ENCODE peak calls at places on chromosome 1, in seven cellular contexts. B is colonic mucosa, Q is transverse colon, D is fibroblast of lung, E is Peyer's patch, L is HCT116, Y is tibial artery. V is an unnamed sample.

GRCh38 chr1:245272676-245273075 is 117.9 kb downstream of the KIF26B start:
- DNase-seq in B (no peak), Q (no peak), D (no peak), E (no peak), L (no peak), Y (no peak), V (no peak)

GRCh38 chr1:167424038-167424619 is 94.2 kb downstream of the CD247 start:
- DNase-seq in B (no peak), Q (no peak), D (no peak), E (no peak), L (no peak), Y (no peak), V (peak; percentile 53)

GRCh38 chr1:77218477-77219165 is 609 bp downstream of the PIGK start:
- DNase-seq in B (no peak), Q (no peak), D (peak; percentile 3), E (no peak), L (no peak), Y (no peak), V (peak; percentile 18)

GRCh38 chr1:44786138-44786840 is 1.7 kb downstream of the BEST4 start:
- DNase-seq in B (peak; percentile 77), Q (peak; percentile 84), D (peak; percentile 50), E (peak; percentile 73), L (peak; percentile 45), Y (peak; percentile 83), V (peak; percentile 59)

GRCh38 chr1:36890776-36891175 is 143.5 kb downstream of the GRIK3 start:
- DNase-seq in B (peak; percentile 11), Q (no peak), D (no peak), E (no peak), L (no peak), Y (peak; percentile 38), V (no peak)

GRCh38 chr1:51926171-51926812 is 47.8 kb upstream of the NRDC start:
- DNase-seq in B (no peak), Q (no peak), D (peak; percentile 44), E (no peak), L (no peak), Y (no peak), V (peak; percentile 30)

GRCh38 chr1:192445849-192446489 is 129.2 kb downstream of the RGS21 start:
- DNase-seq in B (peak; percentile 59), Q (peak; percentile 38), D (peak; percentile 74), E (peak; percentile 41), L (peak; percentile 15), Y (no peak), V (no peak)

GRCh38 chr1:241225741-241226140 is 131.3 kb downstream of the RGS7 start:
- DNase-seq in B (no peak), Q (no peak), D (no peak), E (no peak), L (no peak), Y (no peak), V (no peak)

GRCh38 chr1:11227106-11228077 is 35.0 kb downstream of the MTOR start:
- DNase-seq in B (no peak), Q (no peak), D (no peak), E (no peak), L (no peak), Y (no peak), V (no peak)

GRCh38 chr1:113768916-113769598 is 9.8 kb upstream of the PHTF1 start:
- DNase-seq in B (no peak), Q (no peak), D (no peak), E (no peak), L (no peak), Y (no peak), V (no peak)

GRCh38 chr1:104760017-104760416 is 1010.3 kb downstream of the AMY1C start:
- DNase-seq in B (no peak), Q (no peak), D (no peak), E (no peak), L (no peak), Y (no peak), V (no peak)

GRCh38 chr1:218344814-218345672 is at the start of gene TGFB2:
- DNase-seq in B (peak; percentile 31), Q (peak; percentile 21), D (peak; percentile 78), E (peak; percentile 30), L (no peak), Y (peak; percentile 84), V (peak; percentile 82)

GRCh38 chr1:67084765-67085318 is 30.9 kb upstream of the SLC35D1 start:
- DNase-seq in B (no peak), Q (no peak), D (no peak), E (no peak), L (no peak), Y (no peak), V (no peak)
- TF ChIP-seq CTCF in B (no peak), Q (no peak), D (no peak), E (no peak), L (no peak), Y (no peak), V (no peak)

GRCh38 chr1:154467768-154468102 is 34.3 kb upstream of the TDRD10 start:
- DNase-seq in B (no peak), Q (no peak), D (no peak), E (no peak), L (no peak), Y (no peak), V (no peak)

GRCh38 chr1:154466879-154467767 is 34.9 kb upstream of the TDRD10 start:
- DNase-seq in B (no peak), Q (no peak), D (no peak), E (no peak), L (no peak), Y (peak; percentile 38), V (no peak)

GRCh38 chr1:154468480-154469240 is 33.4 kb upstream of the TDRD10 start:
- DNase-seq in B (no peak), Q (no peak), D (no peak), E (no peak), L (no peak), Y (peak; percentile 21), V (no peak)

GRCh38 chr1:154465621-154466020 is 36.4 kb upstream of the TDRD10 start:
- DNase-seq in B (no peak), Q (no peak), D (no peak), E (no peak), L (no peak), Y (peak; percentile 57), V (no peak)

DNA sequence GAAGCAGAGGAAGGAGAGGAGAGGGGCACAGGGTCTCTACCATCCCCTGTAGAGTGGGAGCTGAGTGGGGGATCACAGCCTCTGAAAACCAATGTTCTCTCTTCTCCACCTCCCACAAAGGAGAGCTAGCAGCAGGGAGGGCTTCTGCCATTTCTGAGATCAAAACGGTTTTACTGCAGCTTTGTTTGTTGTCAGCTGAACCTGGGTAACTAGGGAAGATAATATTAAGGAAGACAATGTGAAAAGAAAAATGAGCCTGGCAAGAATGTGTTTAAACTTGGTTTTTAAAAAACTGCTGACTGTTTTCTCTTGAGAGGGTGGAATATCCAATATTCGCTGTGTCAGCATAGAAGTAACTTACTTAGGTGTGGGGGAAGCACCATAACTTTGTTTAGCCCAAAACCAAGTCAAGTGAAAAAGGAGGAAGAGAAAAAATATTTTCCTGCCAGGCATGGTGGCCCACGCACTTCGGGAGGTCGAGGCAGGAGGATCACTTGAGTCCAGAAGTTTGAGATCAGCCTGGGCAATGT is 35.8 kb upstream of the TDRD10 start:
- DNase-seq in B (no peak), Q (no peak), D (no peak), E (no peak), L (no peak), Y (peak; percentile 19), V (no peak)
- H3K4me1 ChIP-seq in B (no peaks in the 10 kb centered on the region), Q (peaks cover 26% of the 10 kb centered on the region), D (peaks cover 5% of the 10 kb centered on the region), E (peaks cover 7% of the 10 kb centered on the region), L (peaks cover 22% of the 10 kb centered on the region), Y (peaks cover 14% of the 10 kb centered on the region), V (peaks cover 7% of the 10 kb centered on the region)

GRCh38 chr1:25651824-25652741 is 35.5 kb downstream of the MAN1C1 start:
- DNase-seq in B (no peak), Q (no peak), D (no peak), E (no peak), L (no peak), Y (peak; percentile 76), V (no peak)
- H3K27ac ChIP-seq in B (no peak overlapping the region), Q (no peak overlapping the region), D (no peak overlapping the region), E (no peak overlapping the region), L (no peak overlapping the region), Y (peak overlapping the region; percentile 40), V (no peak overlapping the region)

DNA sequence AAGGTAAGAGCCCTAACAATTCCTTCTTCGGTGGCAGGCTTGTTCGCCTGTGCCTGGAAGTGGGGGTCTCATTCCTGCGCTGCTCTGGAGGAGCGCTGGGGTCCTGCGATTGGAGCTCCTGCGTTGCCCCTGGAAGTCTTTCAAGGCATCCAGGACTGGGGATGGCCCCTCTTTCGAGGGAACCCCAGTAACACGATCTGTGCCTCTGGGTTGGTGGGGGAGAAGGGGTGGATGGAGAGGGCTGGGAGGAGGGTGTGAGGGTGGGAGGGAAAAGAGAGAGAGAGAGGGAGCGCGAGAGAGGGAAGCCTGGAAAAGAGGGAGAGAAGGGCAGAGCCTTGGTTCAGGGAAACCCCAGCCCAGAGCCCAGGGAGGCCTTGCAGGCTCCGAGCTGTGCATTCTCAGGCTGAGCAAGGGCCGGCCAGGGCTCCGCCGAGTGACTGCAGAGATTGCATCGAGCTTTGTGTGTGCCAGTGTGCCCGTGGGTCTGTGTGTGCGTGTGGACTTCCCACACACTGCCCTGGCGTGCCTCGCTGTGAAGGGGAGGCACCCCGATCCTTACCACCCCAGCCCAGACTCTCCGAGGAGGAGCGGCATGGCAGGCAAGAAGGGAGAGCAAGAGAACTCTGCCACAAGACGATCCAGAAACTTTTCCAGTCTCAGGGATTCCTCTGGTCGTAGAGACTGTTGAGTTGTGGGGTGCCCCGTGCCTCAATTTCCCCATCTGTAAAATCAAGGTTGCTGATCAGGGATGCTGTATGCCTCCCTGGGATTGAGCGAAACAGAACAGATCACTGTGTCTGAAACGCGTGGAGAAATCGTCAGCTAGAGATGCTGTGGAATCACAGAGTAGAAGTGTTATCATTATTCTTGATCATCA is 609 bp downstream of the BCL9 start:
- DNase-seq in B (peak; percentile 56), Q (peak; percentile 44), D (peak; percentile 70), E (no peak), L (no peak), Y (peak; percentile 73), V (peak; percentile 11)
- TF ChIP-seq CTCF in B (no peak), Q (no peak), D (no peak), E (no peak), L (no peak), Y (no peak), V (no peak)

GRCh38 chr1:55206210-55206609 is 9.0 kb downstream of the USP24 start:
- DNase-seq in B (no peak), Q (no peak), D (no peak), E (no peak), L (no peak), Y (no peak), V (no peak)
- H3K4me1 ChIP-seq in B (peaks cover 4% of the 10 kb centered on the region), Q (peaks cover 34% of the 10 kb centered on the region), D (peaks cover 8% of the 10 kb centered on the region), E (peaks cover 17% of the 10 kb centered on the region), L (no peaks in the 10 kb centered on the region), Y (peaks cover 79% of the 10 kb centered on the region), V (no peaks in the 10 kb centered on the region)

GRCh38 chr1:93461236-93461635 is 13.3 kb downstream of the FNBP1L start:
- DNase-seq in B (no peak), Q (no peak), D (no peak), E (no peak), L (no peak), Y (no peak), V (no peak)
- H3K27ac ChIP-seq in B (no peak overlapping the region), Q (no peak overlapping the region), D (no peak overlapping the region), E (no peak overlapping the region), L (no peak overlapping the region), Y (no peak overlapping the region), V (no peak overlapping the region)

GRCh38 chr1:59186656-59187055 is 110.2 kb upstream of the FGGY start:
- DNase-seq in B (no peak), Q (no peak), D (peak; percentile 39), E (no peak), L (no peak), Y (peak; percentile 71), V (peak; percentile 52)
- TF ChIP-seq CTCF in B (no peak), Q (no peak), D (no peak), E (no peak), L (no peak), Y (no peak), V (peak; percentile 41)